ENCODE peak calls at places on chromosomes 5 and 9, in six cellular contexts. E, I, O, U, J and N are unnamed samples.

GRCh38 chr5:176134529-176135223 is 103.5 kb upstream of the SIMC1 start:
- DNase-seq in E (no peak), I (no peak), U (no peak), J (no peak), O (no peak), N (no peak)

GRCh38 chr9:113492343-113493079 is 29.0 kb downstream of the RGS3 start:
- DNase-seq in E (no peak), U (no peak), O (peak), J (no peak), I (no peak), N (no peak)

GRCh38 chr5:172052454-172053236 is 46.2 kb upstream of the FBXW11 start:
- DNase-seq in E (no peak), J (no peak), O (peak), U (peak), I (peak), N (no peak)

GRCh38 chr9:18333157-18333556 is 140.8 kb upstream of the ADAMTSL1 start:
- DNase-seq in E (no peak), O (peak), U (no peak), J (no peak), I (no peak), N (no peak)

GRCh38 chr5:27473300-27474053 is 435.1 kb upstream of the CDH9 start:
- DNase-seq in I (no peak), U (no peak), J (no peak), O (no peak), E (no peak), N (no peak)

GRCh38 chr5:95850391-95850894 is 27.9 kb upstream of the GLRX start:
- DNase-seq in J (no peak), U (peak), E (no peak), O (no peak), I (no peak), N (no peak)

GRCh38 chr9:36995927-36996471 is 38.1 kb downstream of the PAX5 start:
- DNase-seq in J (no peak), E (peak), O (peak), I (no peak), U (peak), N (no peak)

GRCh38 chr5:110785356-110785755 is 46.5 kb downstream of the SLC25A46 start:
- DNase-seq in E (no peak), U (no peak), I (peak), J (no peak), O (no peak), N (no peak)

GRCh38 chr5:43554497-43554896 is 2.4 kb downstream of the PAIP1 start:
- DNase-seq in U (no peak), E (no peak), J (no peak), O (no peak), I (no peak), N (no peak)

GRCh38 chr5:6510132-6510531 is 61.5 kb downstream of the UBE2QL1 start:
- DNase-seq in U (no peak), O (no peak), I (no peak), J (no peak), E (no peak), N (no peak)

GRCh38 chr5:1385395-1386273 is 40.7 kb upstream of the CLPTM1L start:
- DNase-seq in U (peak), J (peak), I (no peak), O (peak), E (peak), N (no peak)

GRCh38 chr5:123125953-123126352 is 36.9 kb downstream of the PRDM6 start:
- DNase-seq in I (peak), E (peak), J (no peak), O (peak), U (peak), N (no peak)

GRCh38 chr5:5523066-5523505 is 100.6 kb downstream of the ICE1 start:
- DNase-seq in U (no peak), O (no peak), E (peak), J (no peak), I (no peak), N (peak)

GRCh38 chr9:114238471-114238870 is 83.1 kb downstream of the COL27A1 start:
- DNase-seq in O (no peak), I (no peak), J (no peak), U (no peak), E (no peak), N (no peak)

GRCh38 chr9:106704056-106704625 is 158.8 kb upstream of the ZNF462 start:
- DNase-seq in J (no peak), I (no peak), O (no peak), E (no peak), U (no peak), N (no peak)

GRCh38 chr5:85293139-85293785 is 908.6 kb upstream of the EDIL3 start:
- DNase-seq in O (no peak), I (no peak), J (no peak), U (no peak), E (peak), N (no peak)

GRCh38 chr9:24497671-24498070 is 48.0 kb downstream of the IZUMO3 start:
- DNase-seq in I (no peak), J (no peak), O (no peak), U (no peak), E (peak), N (no peak)

GRCh38 chr9:33159760-33160127 is 7.4 kb downstream of the B4GALT1 start:
- DNase-seq in I (no peak), O (peak), E (no peak), J (no peak), U (peak), N (no peak)

GRCh38 chr5:167816354-167816753 is 475.1 kb upstream of the WWC1 start:
- DNase-seq in O (no peak), J (no peak), I (no peak), E (no peak), U (no peak), N (no peak)

GRCh38 chr5:178305801-178306200 is 73.2 kb upstream of the PHYKPL start:
- DNase-seq in U (no peak), E (no peak), J (no peak), I (no peak), O (no peak), N (no peak)

GRCh38 chr9:129397335-129397734 is 219.3 kb upstream of the IER5L start:
- DNase-seq in J (no peak), O (no peak), I (no peak), E (no peak), U (no peak), N (no peak)

GRCh38 chr9:126147186-126147585 is 179.4 kb upstream of the MVB12B start:
- DNase-seq in I (no peak), J (no peak), E (no peak), U (no peak), O (no peak), N (no peak)

GRCh38 chr9:94717656-94718225 is 8.8 kb upstream of the AOPEP start:
- DNase-seq in U (no peak), E (no peak), I (no peak), J (no peak), O (no peak), N (no peak)

GRCh38 chr5:66553368-66553912 is 42.8 kb upstream of the MAST4 start:
- DNase-seq in J (no peak), U (no peak), E (peak), O (no peak), I (no peak), N (no peak)

GRCh38 chr5:17477553-17478265 is 20.3 kb upstream of the TAF11L2 start:
- DNase-seq in E (no peak), J (no peak), I (no peak), O (no peak), U (no peak), N (no peak)

GRCh38 chr5:1965860-1966396 is 83.2 kb upstream of the IRX4 start:
- DNase-seq in E (no peak), J (no peak), O (no peak), I (no peak), U (no peak), N (no peak)

GRCh38 chr5:154199263-154199662 is 8.7 kb downstream of the GALNT10 start:
- DNase-seq in U (peak), J (no peak), I (no peak), O (peak), E (peak), N (no peak)

GRCh38 chr5:89457411-89458329 is 574.7 kb upstream of the MEF2C start:
- DNase-seq in U (peak), O (no peak), E (no peak), J (no peak), I (peak), N (no peak)

GRCh38 chr5:77376624-77377023 is 115.5 kb downstream of the WDR41 start:
- DNase-seq in J (no peak), I (no peak), O (no peak), E (no peak), U (no peak), N (no peak)

GRCh38 chr5:168578506-168579205 is 512 bp downstream of the PANK3 start:
- DNase-seq in J (no peak), O (peak), E (peak), U (no peak), I (no peak), N (no peak)